ENCODE peak calls at places on chromosomes 1 and 21, in nine cellular contexts. B is epithelial cell of esophagus; C is GM23338; J is Caco-2; R is heart left ventricle; H is HL-60; T is mammary epithelial cell; V is CD8-positive, alpha-beta T cell; A is OCI-LY7. Z is an unnamed sample.

GRCh38 chr21:35527358-35527757 is 478.3 kb upstream of the RUNX1 start:
- DNase-seq in B (no peak), C (no peak), J (no peak), R (no peak), H (no peak), T (no peak), V (no peak), A (no peak), Z (no peak)

GRCh38 chr1:209202826-209203439 is 380.6 kb upstream of the CAMK1G start:
- DNase-seq in B (peak), C (peak), J (peak), R (no peak), H (peak), T (peak), V (no peak), A (peak), Z (peak)

GRCh38 chr1:3727042-3727824 is 25.0 kb upstream of the CCDC27 start:
- DNase-seq in B (peak), C (peak), J (no peak), R (no peak), H (no peak), T (no peak), V (no peak), A (peak), Z (no peak)

GRCh38 chr1:6378096-6378746 is 15.3 kb downstream of the ACOT7 start:
- DNase-seq in B (no peak), C (peak), J (no peak), R (no peak), H (no peak), T (no peak), V (no peak), A (no peak), Z (no peak)

GRCh38 chr1:33387512-33388079 is 43.3 kb downstream of the PHC2 start:
- DNase-seq in B (peak), C (no peak), J (no peak), R (no peak), H (no peak), T (peak), V (no peak), A (no peak), Z (no peak)

GRCh38 chr1:66929289-66929688 is 4.5 kb downstream of the MIER1 start:
- DNase-seq in B (no peak), C (no peak), J (no peak), R (no peak), H (no peak), T (no peak), V (no peak), A (peak), Z (no peak)

GRCh38 chr1:226975909-226976670 is 36.0 kb downstream of the COQ8A start:
- DNase-seq in B (no peak), C (no peak), J (no peak), R (no peak), H (no peak), T (no peak), V (no peak), A (no peak), Z (no peak)

GRCh38 chr21:29318354-29318753 is 19.6 kb downstream of the BACH1 start:
- DNase-seq in B (no peak), C (no peak), J (no peak), R (no peak), H (no peak), T (no peak), V (no peak), A (no peak), Z (no peak)

GRCh38 chr1:116945421-116945820 is 35.7 kb downstream of the PTGFRN start:
- DNase-seq in B (no peak), C (no peak), J (no peak), R (no peak), H (no peak), T (no peak), V (no peak), A (no peak), Z (no peak)

GRCh38 chr1:38815903-38816627 is 43.5 kb downstream of the RRAGC start:
- DNase-seq in B (no peak), C (peak), J (no peak), R (no peak), H (peak), T (no peak), V (no peak), A (no peak), Z (no peak)

GRCh38 chr1:99297923-99298322 is 33.6 kb downstream of the PLPPR4 start:
- DNase-seq in B (peak), C (no peak), J (no peak), R (no peak), H (no peak), T (no peak), V (no peak), A (no peak), Z (no peak)

GRCh38 chr1:244322181-244322580 is 129.5 kb downstream of the ADSS2 start:
- DNase-seq in B (no peak), C (no peak), J (no peak), R (no peak), H (no peak), T (no peak), V (no peak), A (no peak), Z (no peak)

GRCh38 chr1:1085171-1085841 is 11.2 kb upstream of the RNF223 start:
- DNase-seq in B (no peak), C (no peak), J (no peak), R (no peak), H (no peak), T (no peak), V (no peak), A (no peak), Z (no peak)

GRCh38 chr1:235651170-235651806 is 1.7 kb upstream of the GNG4 start:
- DNase-seq in B (no peak), C (no peak), J (no peak), R (no peak), H (no peak), T (no peak), V (no peak), A (no peak), Z (no peak)

GRCh38 chr1:98766241-98766640 is 104.7 kb downstream of the SNX7 start:
- DNase-seq in B (no peak), C (no peak), J (no peak), R (no peak), H (peak), T (no peak), V (no peak), A (no peak), Z (no peak)

GRCh38 chr1:75588779-75589475 is 22.0 kb downstream of the SLC44A5 start:
- DNase-seq in B (no peak), C (no peak), J (no peak), R (no peak), H (no peak), T (no peak), V (no peak), A (no peak), Z (peak)

GRCh38 chr1:47409311-47410085 is 6.6 kb upstream of the FOXE3 start:
- DNase-seq in B (peak), C (no peak), J (peak), R (no peak), H (no peak), T (peak), V (no peak), A (no peak), Z (no peak)

GRCh38 chr21:45865106-45865835 is 116.3 kb upstream of the COL6A1 start:
- DNase-seq in B (peak), C (no peak), J (no peak), R (no peak), H (no peak), T (peak), V (no peak), A (no peak), Z (no peak)

GRCh38 chr21:37072239-37072987 is 458 bp downstream of the PIGP start:
- DNase-seq in B (peak), C (peak), J (peak), R (no peak), H (peak), T (peak), V (peak), A (no peak), Z (no peak)

GRCh38 chr21:27346041-27346448 is 379.2 kb upstream of the ADAMTS5 start:
- DNase-seq in B (peak), C (no peak), J (no peak), R (no peak), H (no peak), T (peak), V (no peak), A (no peak), Z (no peak)

GRCh38 chr1:89959070-89959654 is 35.7 kb upstream of the ZNF326 start:
- DNase-seq in B (no peak), C (no peak), J (no peak), R (no peak), H (no peak), T (no peak), V (no peak), A (no peak), Z (no peak)
- H3K4me3 ChIP-seq in B (no peak), C (no peak), J (no peak), R (no peak), H (no peak), T (no peak), V (no peak), A (no peak), Z (no peak)

GRCh38 chr1:206725053-206725963 is 40.6 kb downstream of the MAPKAPK2 start:
- DNase-seq in B (peak), C (peak), J (peak), R (peak), H (peak), T (no peak), V (no peak), A (peak), Z (no peak)
- TF ChIP-seq CTCF in B (peak), C (peak), J (peak), R (peak), H (peak), T (peak), V (peak), A (peak), Z (peak)

GRCh38 chr1:26998319-26999300 is 5.1 kb downstream of the TRNP1 start:
- DNase-seq in B (peak), C (peak), J (no peak), R (no peak), H (no peak), T (peak), V (no peak), A (no peak), Z (no peak)

GRCh38 chr1:27001570-27002360 is 8.3 kb downstream of the TRNP1 start:
- DNase-seq in B (peak), C (peak), J (no peak), R (peak), H (peak), T (peak), V (no peak), A (peak), Z (no peak)

GRCh38 chr1:26999440-26999987 is 6.0 kb downstream of the TRNP1 start:
- DNase-seq in B (peak), C (peak), J (peak), R (peak), H (no peak), T (peak), V (no peak), A (no peak), Z (no peak)

GRCh38 chr1:27000817-27001460 is 7.4 kb downstream of the TRNP1 start:
- DNase-seq in B (peak), C (peak), J (no peak), R (no peak), H (no peak), T (no peak), V (no peak), A (no peak), Z (no peak)

GRCh38 chr1:27000092-27000816 is 6.8 kb downstream of the TRNP1 start:
- DNase-seq in B (no peak), C (peak), J (no peak), R (no peak), H (no peak), T (no peak), V (no peak), A (no peak), Z (no peak)
- H3K4me3 ChIP-seq in B (no peak), C (peak), J (no peak), R (no peak), H (no peak), T (no peak), V (no peak), A (no peak), Z (no peak)

DNA sequence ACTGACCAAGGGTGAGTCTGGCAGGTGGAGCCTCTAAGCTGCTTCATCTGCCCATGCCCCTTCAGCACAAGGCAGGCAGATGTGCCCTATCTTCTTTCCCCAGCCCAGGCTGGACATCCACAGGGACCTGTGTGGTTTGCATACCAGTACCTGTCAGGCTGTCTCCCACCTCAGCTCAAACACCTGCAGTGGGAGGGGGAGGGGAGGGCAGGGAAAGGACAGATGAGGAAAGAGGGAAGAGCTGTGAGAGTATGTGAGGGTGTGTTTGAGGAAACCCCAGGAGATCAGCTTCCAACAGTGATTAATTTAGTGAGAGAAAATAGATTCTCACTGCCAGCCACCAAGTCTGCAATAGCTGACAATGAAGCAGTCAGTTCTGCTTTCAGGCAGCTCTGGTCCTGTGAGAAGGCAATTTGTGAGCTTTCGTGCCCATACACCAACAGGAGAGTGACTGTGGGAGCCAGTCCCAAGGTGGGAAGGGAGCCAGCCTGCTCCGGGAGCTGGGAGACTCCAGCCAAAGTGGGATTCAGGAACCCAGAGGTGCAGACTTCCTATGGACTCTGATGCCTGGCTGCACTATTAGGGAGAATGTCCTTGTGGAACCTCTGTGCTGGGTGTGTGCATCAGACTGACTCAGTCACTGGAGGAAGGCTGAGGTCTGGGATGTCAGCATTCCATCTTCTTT is 59.8 kb downstream of the TNR start:
- DNase-seq in B (peak), C (no peak), J (no peak), R (no peak), H (no peak), T (no peak), V (no peak), A (no peak), Z (no peak)
- TF ChIP-seq CTCF in B (no peak), C (no peak), J (no peak), R (no peak), H (no peak), T (no peak), V (no peak), A (no peak), Z (no peak)

DNA sequence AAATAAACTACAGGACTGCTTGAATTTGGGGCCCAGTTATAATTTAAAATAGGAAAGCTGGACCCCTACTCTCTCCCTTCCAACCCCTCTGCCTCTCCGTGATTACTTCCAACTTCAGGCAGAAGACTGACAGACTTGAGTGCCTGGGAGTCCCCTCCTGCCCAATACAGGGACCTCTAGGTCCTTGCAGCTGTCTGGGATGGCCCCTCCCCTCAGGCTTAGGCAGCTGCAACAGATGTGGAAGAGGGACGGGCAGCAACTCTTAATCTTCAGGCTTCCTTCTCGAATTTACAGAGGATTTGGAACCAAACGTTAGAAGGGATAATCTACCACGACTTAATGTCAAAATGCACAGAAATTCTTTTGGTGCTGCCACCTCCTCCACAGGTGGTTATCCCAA is 2.6 kb downstream of the PEA15 start:
- DNase-seq in B (no peak), C (no peak), J (no peak), R (no peak), H (no peak), T (no peak), V (no peak), A (no peak), Z (no peak)
- H3K4me3 ChIP-seq in B (no peak), C (no peak), J (no peak), R (no peak), H (no peak), T (no peak), V (no peak), A (no peak), Z (no peak)

GRCh38 chr1:36528361-36529349 is 45.9 kb upstream of the CSF3R start:
- DNase-seq in B (peak), C (peak), J (no peak), R (no peak), H (no peak), T (no peak), V (no peak), A (peak), Z (no peak)
- TF ChIP-seq CTCF in B (peak), C (peak), J (no peak), R (no peak), H (no peak), T (peak), V (no peak), A (peak), Z (no peak)

DNA sequence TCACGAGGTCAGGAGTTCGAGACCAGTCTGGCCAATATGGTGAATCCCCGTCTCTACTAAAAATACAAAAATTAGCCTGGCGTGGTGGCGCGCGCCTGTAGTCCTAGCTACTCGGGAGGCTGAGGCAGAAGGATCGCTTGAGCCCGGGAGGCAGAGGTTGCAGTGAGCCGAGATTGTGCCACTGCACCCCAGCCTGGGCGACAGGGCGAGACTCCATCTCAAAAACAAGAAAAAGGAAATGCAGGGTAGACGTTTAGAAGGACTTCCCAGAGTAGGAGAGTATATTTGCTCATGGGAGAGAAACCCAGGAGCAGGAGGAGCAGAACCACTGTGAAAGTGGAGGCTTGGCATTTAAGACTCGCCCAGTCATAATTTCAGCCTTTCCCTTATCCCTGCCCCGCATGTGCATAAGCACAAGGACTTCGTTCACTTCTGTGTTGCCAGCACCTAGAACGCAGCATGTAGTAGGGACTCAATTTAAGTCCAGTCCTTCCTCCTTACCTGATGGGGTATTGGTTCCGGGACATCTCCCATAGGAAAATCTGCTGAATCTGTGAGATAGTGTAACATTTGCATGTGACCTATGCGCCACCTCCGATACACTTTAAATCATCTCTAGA is 5.2 kb upstream of the MEF2D start:
- DNase-seq in B (no peak), C (no peak), J (no peak), R (no peak), H (no peak), T (no peak), V (no peak), A (no peak), Z (no peak)
- H3K4me3 ChIP-seq in B (peak), C (peak), J (peak), R (no peak), H (no peak), T (no peak), V (peak), A (peak), Z (no peak)

DNA sequence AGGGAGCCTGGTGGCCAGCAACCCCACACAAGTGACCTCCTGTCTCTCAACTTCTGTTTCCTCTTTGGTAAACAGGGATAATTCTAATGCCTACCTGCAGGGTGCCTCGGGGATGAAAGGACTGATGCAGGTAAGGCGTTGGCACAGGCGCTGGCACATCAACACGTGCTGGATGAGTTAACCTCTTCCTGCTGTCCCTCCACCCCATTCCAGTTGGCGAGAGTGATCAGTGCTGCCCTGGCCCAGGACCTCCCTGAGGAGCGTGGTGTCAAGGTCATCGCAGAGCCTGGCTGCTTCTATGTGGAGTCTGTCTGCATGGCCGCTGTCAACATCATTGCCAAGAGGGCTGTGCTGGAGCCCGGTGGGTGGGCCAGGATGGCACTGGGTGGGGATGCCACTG is 69.1 kb upstream of the TINAGL1 start:
- DNase-seq in B (no peak), C (no peak), J (no peak), R (no peak), H (no peak), T (no peak), V (no peak), A (no peak), Z (no peak)
- TF ChIP-seq CTCF in B (no peak), C (no peak), J (no peak), R (no peak), H (no peak), T (no peak), V (no peak), A (no peak), Z (no peak)

DNA sequence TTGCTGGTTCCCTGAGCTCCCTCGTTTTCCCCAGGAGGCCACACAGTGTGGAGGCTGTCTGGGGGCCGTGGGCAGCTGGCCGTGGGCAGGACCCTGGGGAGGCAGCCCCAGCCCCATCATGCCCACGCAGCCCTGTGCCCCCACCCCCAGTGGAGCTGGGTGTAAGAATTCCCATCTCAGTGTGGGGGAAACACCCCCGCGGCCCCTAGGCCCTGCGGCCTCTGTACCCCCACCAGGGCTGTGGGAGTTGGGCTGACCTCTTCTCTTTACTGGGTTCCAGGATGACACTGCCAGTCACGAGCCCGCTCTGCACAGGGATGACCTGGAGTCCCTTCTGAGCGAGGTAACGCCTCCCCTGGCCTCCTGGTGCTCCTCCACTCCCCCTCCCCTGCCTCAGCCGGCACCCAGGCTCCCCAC is 3.7 kb upstream of the PFKL start:
- DNase-seq in B (no peak), C (no peak), J (no peak), R (no peak), H (no peak), T (no peak), V (no peak), A (no peak), Z (no peak)
- H3K4me3 ChIP-seq in B (no peak), C (no peak), J (no peak), R (no peak), H (no peak), T (no peak), V (no peak), A (no peak), Z (no peak)